ENCODE peak calls at places on chromosome 11, in ten cellular contexts. M is IMR-90; F is fibroblast of mammary gland; E is GM10248; X is WTC11; V is CD4-positive, alpha-beta T cell; W is H9; S is coronary artery; Z is tibial nerve; N is lower leg skin. A is an unnamed sample.
A peak's percentile ranks its signal among the peaks of the same experiment; 100 is the strongest.

GRCh38 chr11:61914471-61915171 is 2.7 kb downstream of the RAB3IL1 start:
- DNase-seq in M (no peak), F (no peak), E (no peak), X (no peak), V (no peak), W (no peak), S (no peak), Z (no peak), N (peak; percentile 68), A (no peak)

GRCh38 chr11:24298126-24298525 is 198.7 kb upstream of the LUZP2 start:
- DNase-seq in M (peak; percentile 9), F (peak; percentile 0), E (no peak), X (no peak), V (no peak), W (no peak), S (no peak), Z (no peak), N (no peak), A (no peak)

GRCh38 chr11:10607462-10607861 is 39.0 kb upstream of the LYVE1 start:
- DNase-seq in M (no peak), F (no peak), E (no peak), X (no peak), V (no peak), W (no peak), S (no peak), Z (no peak), N (no peak), A (no peak)

GRCh38 chr11:1232328-1233321 is 9.8 kb downstream of the MUC5B start:
- DNase-seq in M (no peak), F (no peak), E (no peak), X (peak; percentile 7), V (no peak), W (peak; percentile 24), S (no peak), Z (no peak), N (peak; percentile 74), A (peak; percentile 4)

GRCh38 chr11:102494216-102494615 is 36.3 kb downstream of the MMP7 start:
- DNase-seq in M (peak; percentile 51), F (peak; percentile 81), E (no peak), X (no peak), V (no peak), W (no peak), S (no peak), Z (no peak), N (no peak), A (no peak)

GRCh38 chr11:61041755-61042518 is 60.4 kb upstream of the CD5 start:
- DNase-seq in M (no peak), F (no peak), E (peak; percentile 84), X (peak; percentile 56), V (peak; percentile 72), W (peak; percentile 62), S (no peak), Z (no peak), N (no peak), A (no peak)

GRCh38 chr11:1336836-1337646 is 27.6 kb upstream of the TOLLIP start:
- DNase-seq in M (no peak), F (no peak), E (no peak), X (peak; percentile 55), V (peak; percentile 58), W (no peak), S (peak; percentile 82), Z (no peak), N (peak; percentile 90), A (no peak)

GRCh38 chr11:102157219-102157618 is 47.0 kb downstream of the YAP1 start:
- DNase-seq in M (peak; percentile 85), F (peak; percentile 84), E (no peak), X (no peak), V (no peak), W (no peak), S (no peak), Z (no peak), N (no peak), A (no peak)

GRCh38 chr11:19187880-19188279 is 13.9 kb downstream of the CSRP3 start:
- DNase-seq in M (no peak), F (no peak), E (no peak), X (no peak), V (no peak), W (no peak), S (no peak), Z (no peak), N (no peak), A (no peak)

GRCh38 chr11:15501566-15501965 is 386.8 kb downstream of the INSC start:
- DNase-seq in M (no peak), F (no peak), E (no peak), X (no peak), V (no peak), W (no peak), S (no peak), Z (no peak), N (no peak), A (no peak)

GRCh38 chr11:68213135-68213515 is at the start of gene KMT5B:
- DNase-seq in M (peak; percentile 54), F (peak; percentile 52), E (peak; percentile 48), X (peak; percentile 61), V (no peak), W (no peak), S (no peak), Z (no peak), N (peak; percentile 91), A (no peak)

GRCh38 chr11:45756384-45757010 is 48.5 kb upstream of the SLC35C1 start:
- DNase-seq in M (no peak), F (no peak), E (no peak), X (no peak), V (no peak), W (no peak), S (no peak), Z (no peak), N (no peak), A (no peak)

GRCh38 chr11:11420512-11420911 is 67.5 kb upstream of the CSNK2A3 start:
- DNase-seq in M (no peak), F (no peak), E (no peak), X (no peak), V (no peak), W (no peak), S (no peak), Z (no peak), N (no peak), A (no peak)

GRCh38 chr11:79437274-79437980 is 3.4 kb downstream of the TENM4 start:
- DNase-seq in M (peak; percentile 57), F (peak; percentile 49), E (peak; percentile 22), X (peak; percentile 85), V (no peak), W (peak; percentile 82), S (peak; percentile 86), Z (peak; percentile 30), N (peak; percentile 90), A (peak; percentile 72)

GRCh38 chr11:119130662-119131061 is 9.3 kb downstream of the HINFP start:
- DNase-seq in M (peak; percentile 43), F (peak; percentile 11), E (no peak), X (no peak), V (no peak), W (no peak), S (no peak), Z (no peak), N (no peak), A (no peak)

DNA sequence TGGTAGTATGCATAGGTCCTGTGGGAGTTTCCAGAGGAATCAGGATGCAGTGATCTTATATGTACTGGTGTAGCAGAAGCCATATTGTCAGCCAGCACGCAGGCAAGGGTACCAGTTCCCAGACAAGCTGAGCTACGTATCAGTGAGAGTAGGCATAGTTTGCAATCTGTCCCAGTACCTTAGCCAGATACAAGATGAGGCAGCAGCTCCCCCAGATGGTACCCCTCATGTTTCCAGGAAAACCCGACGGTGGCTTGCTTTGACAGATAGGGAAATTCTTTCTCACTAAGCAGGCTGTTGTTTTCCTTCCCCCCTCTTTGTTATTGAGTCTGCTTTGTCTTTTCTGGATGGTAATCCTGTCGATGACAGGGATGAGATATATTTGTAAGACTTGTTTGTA is 109.7 kb upstream of the RRM1 start:
- DNase-seq in M (peak; percentile 17), F (no peak), E (no peak), X (peak; percentile 28), V (no peak), W (peak; percentile 24), S (no peak), Z (no peak), N (no peak), A (no peak)
- TF ChIP-seq CTCF in M (peak; percentile 29), F (peak; percentile 2), E (no peak), X (no peak), V (peak; percentile 42), W (peak; percentile 46), S (no peak), Z (no peak), N (no peak), A (peak; percentile 10)

GRCh38 chr11:64234840-64235379 is 526 bp downstream of the VEGFB start:
- DNase-seq in M (no peak), F (no peak), E (no peak), X (peak; percentile 50), V (peak; percentile 42), W (no peak), S (no peak), Z (no peak), N (no peak), A (peak; percentile 46)
- TF ChIP-seq CTCF in M (peak; percentile 26), F (no peak), E (no peak), X (no peak), V (no peak), W (no peak), S (no peak), Z (no peak), N (no peak), A (no peak)

DNA sequence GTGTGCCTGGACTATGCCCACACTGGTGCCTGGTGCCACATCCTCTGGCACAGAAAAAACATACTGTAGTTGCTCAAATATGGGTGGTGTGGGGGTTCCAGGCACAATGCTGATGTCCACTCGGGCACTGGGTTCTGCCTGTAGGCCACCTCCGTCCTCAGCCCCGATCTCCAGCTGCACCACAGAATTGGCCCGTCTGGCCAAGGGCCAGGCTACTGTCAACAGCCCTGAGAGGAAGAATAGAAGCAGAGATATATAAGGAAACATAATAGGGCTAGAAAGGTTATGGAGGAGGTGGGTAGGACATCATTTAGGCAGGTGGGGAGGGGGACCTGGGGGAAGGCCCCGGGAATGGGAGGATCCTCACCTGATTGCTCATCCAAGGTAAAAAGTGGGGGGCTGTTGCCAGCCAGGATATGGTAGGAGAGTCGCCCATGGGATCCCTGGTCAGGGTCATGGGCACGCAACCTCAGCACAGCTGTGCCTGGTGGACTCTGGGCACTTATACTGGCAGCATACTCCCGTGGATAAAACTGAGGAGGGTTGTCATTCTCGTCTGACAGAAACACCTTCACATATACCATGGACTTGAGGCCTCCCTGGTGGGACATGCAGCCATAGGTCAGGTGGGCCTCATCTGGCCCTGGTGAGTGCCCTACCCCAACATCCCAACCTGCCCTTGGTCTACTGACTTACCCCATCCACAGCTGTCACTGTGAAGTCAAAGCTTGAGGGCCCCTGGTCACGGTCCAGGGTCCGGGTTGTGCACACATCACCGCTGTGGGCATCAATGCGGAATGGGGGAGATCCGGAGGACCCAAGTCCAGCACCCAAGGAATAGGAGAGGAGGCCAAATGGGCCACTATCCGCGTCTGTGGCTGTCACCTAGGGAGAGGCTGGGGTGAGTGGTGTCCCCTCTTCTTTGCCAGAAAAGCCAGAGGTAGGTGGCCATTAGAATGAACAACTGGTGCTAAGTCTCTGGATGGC is 14.5 kb upstream of the TPP1 start:
- DNase-seq in M (no peak), F (no peak), E (no peak), X (no peak), V (no peak), W (no peak), S (no peak), Z (no peak), N (peak; percentile 67), A (no peak)
- TF ChIP-seq CTCF in M (no peak), F (no peak), E (no peak), X (no peak), V (no peak), W (no peak), S (no peak), Z (no peak), N (no peak), A (no peak)

GRCh38 chr11:95092549-95093324 is 3.1 kb downstream of the ENDOD1 start:
- DNase-seq in M (peak; percentile 49), F (peak; percentile 76), E (peak; percentile 33), X (no peak), V (no peak), W (no peak), S (no peak), Z (no peak), N (no peak), A (peak; percentile 26)
- TF ChIP-seq CTCF in M (peak; percentile 35), F (peak; percentile 71), E (peak; percentile 38), X (no peak), V (peak; percentile 55), W (peak; percentile 64), S (no peak), Z (peak; percentile 31), N (no peak), A (peak; percentile 73)

A was measured in BE2C.